ENCODE peak calls at places on chromosomes 16 and 17, in ten cellular contexts. Y, F, Q, N, W, C, E, M, V and G are unnamed samples.

GRCh38 chr16:79664407-79664806 is 63.9 kb upstream of the MAF start:
- DNase-seq in Y (no peak), F (no peak), Q (peak; percentile 7), N (no peak), W (no peak), C (no peak), E (no peak), M (no peak), V (peak; percentile 31), G (no peak)

GRCh38 chr17:82390860-82391435 is 19.4 kb downstream of the UTS2R start:
- DNase-seq in Y (no peak), F (no peak), Q (no peak), N (no peak), W (no peak), C (no peak), E (no peak), M (no peak), V (no peak), G (no peak)

GRCh38 chr16:27217256-27217655 is 13.9 kb downstream of the KDM8 start:
- DNase-seq in Y (peak; percentile 64), F (no peak), Q (no peak), N (no peak), W (no peak), C (no peak), E (peak; percentile 29), M (peak; percentile 36), V (no peak), G (peak; percentile 53)

GRCh38 chr17:1865252-1866037 is 35.6 kb downstream of the RPA1 start:
- DNase-seq in Y (peak; percentile 49), F (peak; percentile 48), Q (peak; percentile 11), N (peak; percentile 33), W (no peak), C (no peak), E (peak; percentile 72), M (no peak), V (peak; percentile 23), G (peak; percentile 49)

GRCh38 chr16:30069575-30070462 is 4.3 kb downstream of the ALDOA start:
- DNase-seq in Y (peak; percentile 58), F (no peak), Q (no peak), N (no peak), W (no peak), C (no peak), E (no peak), M (no peak), V (no peak), G (no peak)

GRCh38 chr16:53945996-53946395 is 242.0 kb downstream of the FTO start:
- DNase-seq in Y (peak; percentile 80), F (no peak), Q (peak; percentile 6), N (no peak), W (no peak), C (no peak), E (peak; percentile 6), M (peak; percentile 65), V (peak; percentile 16), G (peak; percentile 71)

GRCh38 chr17:80169784-80170500 is at the start of gene CARD14:
- DNase-seq in Y (no peak), F (peak; percentile 28), Q (no peak), N (no peak), W (no peak), C (peak; percentile 79), E (no peak), M (no peak), V (peak; percentile 86), G (no peak)

GRCh38 chr16:6160871-6161270 is 1063.3 kb upstream of the EEF2KMT start:
- DNase-seq in Y (no peak), F (no peak), Q (no peak), N (no peak), W (no peak), C (no peak), E (no peak), M (no peak), V (no peak), G (no peak)

DNA sequence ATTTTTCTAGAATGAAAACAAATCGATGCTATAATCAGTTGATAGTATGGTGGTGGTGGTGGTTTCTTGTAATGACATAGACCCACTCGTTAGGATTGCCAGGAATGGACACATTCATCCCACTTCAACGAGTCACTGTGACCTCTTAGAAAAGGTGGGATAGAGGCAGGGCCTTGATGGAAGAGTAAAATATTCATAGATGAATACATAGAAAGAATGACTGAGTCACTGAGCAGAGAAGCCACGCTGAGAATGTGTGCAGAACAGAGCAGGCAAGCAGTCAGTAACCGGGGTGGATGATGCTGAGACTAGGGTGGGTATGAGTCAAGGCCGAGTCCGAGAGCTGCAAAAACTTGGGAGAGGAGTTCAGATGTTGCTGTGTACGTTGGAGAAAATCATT is 129.9 kb downstream of the PITPNC1 start:
- DNase-seq in Y (no peak), F (no peak), Q (no peak), N (no peak), W (no peak), C (no peak), E (no peak), M (no peak), V (no peak), G (no peak)
- H3K4me1 ChIP-seq in Y (no peaks in the 10 kb centered on the region), F (peaks cover 4% of the 10 kb centered on the region), Q (peaks cover 19% of the 10 kb centered on the region), N (peaks cover 24% of the 10 kb centered on the region), W (no peaks in the 10 kb centered on the region), C (no peaks in the 10 kb centered on the region), E (peaks cover 2% of the 10 kb centered on the region), M (no peaks in the 10 kb centered on the region), V (peaks cover 3% of the 10 kb centered on the region), G (no peaks in the 10 kb centered on the region)

DNA sequence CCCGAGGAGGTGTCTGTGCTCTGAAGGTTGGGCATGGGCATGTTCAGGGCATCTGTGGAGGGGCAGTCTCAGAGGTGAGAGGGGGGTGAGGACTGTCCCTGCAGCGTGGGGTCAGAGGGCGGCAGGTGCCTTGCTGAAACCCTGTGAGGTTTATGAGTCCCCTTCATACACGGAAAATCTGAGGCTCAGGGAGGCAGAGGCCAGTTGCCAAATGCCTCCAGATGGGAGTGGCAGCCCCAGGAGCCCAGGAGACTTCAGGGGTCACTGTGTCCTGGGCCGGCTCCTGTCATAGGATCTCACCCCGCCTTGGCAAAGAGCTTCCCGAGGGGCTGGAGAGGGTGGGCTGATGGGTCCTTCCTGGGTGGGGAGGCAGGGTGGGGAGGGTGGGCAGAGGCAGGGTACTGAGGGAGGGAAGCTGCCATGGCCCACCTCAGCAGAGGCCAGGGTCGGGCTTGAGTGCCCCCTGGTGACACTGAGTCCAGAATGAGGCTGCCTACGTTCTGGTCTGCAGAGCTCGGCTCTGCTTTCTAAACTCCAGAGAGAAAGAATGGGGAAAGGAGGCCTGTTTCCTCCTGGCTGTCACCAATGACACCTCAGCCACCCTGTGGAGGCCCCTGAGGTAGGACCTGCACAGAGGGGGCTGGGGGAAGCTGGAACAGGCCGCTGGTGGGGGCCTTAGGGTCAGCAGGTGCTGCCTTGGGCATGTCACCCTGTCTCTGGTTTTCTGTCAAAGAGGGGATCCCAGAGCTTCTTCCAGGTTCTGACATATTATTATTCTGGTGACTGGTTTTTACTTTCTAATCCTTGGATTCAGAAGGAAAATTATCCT is 1.1 kb downstream of the LGALS9 start:
- DNase-seq in Y (no peak), F (peak; percentile 44), Q (no peak), N (no peak), W (no peak), C (no peak), E (no peak), M (no peak), V (no peak), G (no peak)
- TF ChIP-seq CTCF in Y (no peak), F (no peak), Q (no peak), N (no peak), W (no peak), C (no peak), E (no peak), M (peak; percentile 6), V (no peak), G (no peak)

DNA sequence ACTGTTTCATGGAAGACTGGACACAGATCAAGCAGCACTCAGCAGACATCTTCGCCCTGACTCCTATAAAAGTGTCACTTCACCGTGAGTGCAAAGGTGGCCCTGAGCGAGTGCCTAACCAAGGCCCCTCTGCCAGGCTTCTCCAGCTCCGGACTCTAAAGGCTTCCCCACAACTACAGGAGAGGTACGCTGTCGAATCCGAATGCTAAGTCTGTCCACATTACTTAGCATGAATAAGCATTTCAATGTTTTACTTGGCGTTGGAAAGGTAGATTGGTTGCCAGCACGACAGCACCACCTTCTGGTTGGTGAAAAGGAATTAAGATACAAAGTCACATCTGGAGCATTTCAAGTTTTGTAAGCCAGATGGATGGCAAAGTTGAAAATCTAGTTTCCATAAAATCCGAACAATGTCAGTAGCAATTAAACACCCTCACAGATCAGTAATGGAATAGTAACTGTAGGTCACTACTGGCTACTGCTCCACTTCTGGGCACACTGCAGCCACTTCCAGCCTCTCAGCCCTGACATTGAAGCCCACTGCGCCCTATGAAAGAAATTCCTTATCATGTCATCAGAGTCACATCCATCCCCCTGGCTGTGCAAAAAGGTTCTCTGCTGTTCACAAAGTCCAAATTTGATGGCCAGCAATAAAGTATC is 100.9 kb downstream of the PARN start:
- DNase-seq in Y (peak; percentile 96), F (peak; percentile 78), Q (peak; percentile 78), N (peak; percentile 31), W (peak; percentile 71), C (peak; percentile 67), E (peak; percentile 73), M (peak; percentile 78), V (peak; percentile 81), G (peak; percentile 95)
- H3K4me3 ChIP-seq in Y (no peak overlapping the region), F (peak overlapping the region; percentile 28), Q (no peak overlapping the region), N (no peak overlapping the region), W (peak overlapping the region; percentile 53), C (no peak overlapping the region), E (no peak overlapping the region), M (no peak overlapping the region), V (no peak overlapping the region), G (no peak overlapping the region)

DNA sequence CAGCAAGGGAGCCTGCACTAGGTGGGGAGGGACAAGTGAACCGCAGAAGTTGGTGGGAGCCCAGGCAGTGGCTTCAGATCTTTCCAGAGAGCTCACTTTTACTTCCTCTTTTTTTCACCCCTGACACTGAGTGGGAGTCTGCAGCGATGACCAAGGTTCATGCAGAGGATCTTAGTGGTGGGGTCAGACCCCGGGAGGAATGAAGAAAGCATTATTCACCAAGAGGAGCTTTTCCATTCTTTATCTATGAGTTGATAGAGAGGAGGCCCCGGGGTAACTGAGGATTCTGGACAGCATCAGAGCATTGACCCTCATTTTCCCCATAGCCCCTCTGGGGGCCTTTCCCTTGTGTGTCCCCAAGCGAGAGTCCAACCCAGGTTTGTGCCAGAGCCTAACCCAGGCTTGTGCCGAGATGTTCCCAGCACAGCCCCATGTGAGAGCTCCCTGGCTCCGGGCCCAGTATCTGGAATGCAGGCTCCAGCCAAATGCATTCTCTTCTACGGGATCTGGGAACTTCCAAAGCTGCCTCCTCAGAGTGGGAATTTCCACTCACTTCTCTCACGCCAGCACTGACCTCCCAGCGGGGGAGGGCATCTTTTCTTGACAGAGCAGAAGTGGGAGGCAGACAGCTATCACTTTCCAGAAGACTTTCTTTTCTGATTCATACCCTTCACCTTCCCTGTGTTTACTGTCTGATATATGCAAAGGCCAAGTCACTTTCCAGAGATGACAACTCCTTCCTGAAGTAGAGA is 2.8 kb upstream of the CCL2 start:
- DNase-seq in Y (peak; percentile 97), F (peak; percentile 81), Q (peak; percentile 79), N (no peak), W (peak; percentile 93), C (no peak), E (peak; percentile 62), M (no peak), V (peak; percentile 89), G (peak; percentile 95)
- H3K4me1 ChIP-seq in Y (peaks cover 4% of the 10 kb centered on the region), F (peaks cover 79% of the 10 kb centered on the region), Q (peaks cover 12% of the 10 kb centered on the region), N (no peaks in the 10 kb centered on the region), W (peaks cover 37% of the 10 kb centered on the region), C (peaks cover 51% of the 10 kb centered on the region), E (peaks cover 80% of the 10 kb centered on the region), M (peaks cover 13% of the 10 kb centered on the region), V (peaks cover 13% of the 10 kb centered on the region), G (peaks cover 40% of the 10 kb centered on the region)

GRCh38 chr16:2432286-2432685 is 3.0 kb downstream of the CCNF start:
- DNase-seq in Y (no peak), F (no peak), Q (no peak), N (no peak), W (no peak), C (no peak), E (no peak), M (peak; percentile 1), V (no peak), G (no peak)
- TF ChIP-seq CTCF in Y (no peak), F (no peak), Q (no peak), N (no peak), W (no peak), C (no peak), E (no peak), M (no peak), V (no peak), G (peak; percentile 11)